ENCODE peak calls at places on chromosomes 12 and 14, in four cellular contexts. E is MM.1S, Q is GM23248, B is H9. W is an unnamed sample.

GRCh38 chr12:52127683-52128450 is 48.4 kb downstream of the SMIM41 start:
- DNase-seq in Q (no peak), E (no peak), B (no peak), W (no peak)

GRCh38 chr12:7439579-7440505 is 4.1 kb downstream of the CD163L1 start:
- DNase-seq in B (peak), Q (peak), E (no peak), W (no peak)

GRCh38 chr14:75559451-75560187 is 18.8 kb upstream of the FLVCR2 start:
- DNase-seq in B (no peak), Q (peak), E (peak), W (no peak)

GRCh38 chr14:93007225-93007997 is 84.5 kb downstream of the CHGA start:
- DNase-seq in Q (peak), E (no peak), B (no peak), W (no peak)

GRCh38 chr14:100285021-100285912 is 21.0 kb downstream of the SLC25A29 start:
- DNase-seq in E (peak), B (peak), Q (peak), W (peak)

GRCh38 chr12:12985817-12986408 is 14.2 kb downstream of the HEBP1 start:
- DNase-seq in B (peak), Q (peak), E (no peak), W (peak)

GRCh38 chr14:70601162-70601561 is 707 bp upstream of the MED6 start:
- DNase-seq in E (no peak), Q (peak), B (no peak), W (no peak)

GRCh38 chr14:88841741-88842140 is 17.3 kb downstream of the TTC8 start:
- DNase-seq in E (no peak), B (no peak), Q (peak), W (no peak)

GRCh38 chr12:12624479-12625120 is 12.9 kb downstream of the CREBL2 start:
- DNase-seq in Q (no peak), B (no peak), E (no peak), W (no peak)

GRCh38 chr12:71565568-71565967 is 98.1 kb downstream of the ZFC3H1 start:
- DNase-seq in E (no peak), Q (no peak), B (no peak), W (no peak)

GRCh38 chr14:101556566-101557320 is 4.6 kb upstream of the DIO3 start:
- DNase-seq in E (no peak), B (no peak), Q (no peak), W (no peak)

GRCh38 chr14:68666206-68666730 is 126.6 kb downstream of the ZFP36L1 start:
- DNase-seq in E (no peak), B (no peak), Q (peak), W (no peak)

GRCh38 chr12:69651922-69652321 is 41.2 kb upstream of the LRRC10 start:
- DNase-seq in Q (no peak), B (no peak), E (no peak), W (no peak)

GRCh38 chr12:79638490-79638889 is 52.3 kb downstream of the PAWR start:
- DNase-seq in E (no peak), Q (no peak), B (no peak), W (no peak)

GRCh38 chr12:754871-755562 is 2.6 kb downstream of the WNK1 start:
- DNase-seq in Q (peak), E (peak), B (no peak), W (peak)

GRCh38 chr14:103898711-103899110 is 29.5 kb upstream of the TDRD9 start:
- DNase-seq in Q (no peak), B (no peak), E (no peak), W (no peak)

GRCh38 chr14:102314242-102315011 is 5.1 kb upstream of the ZNF839 start:
- DNase-seq in E (peak), Q (peak), B (peak), W (peak)

GRCh38 chr12:95216704-95217376 is 427 bp downstream of the FGD6 start:
- DNase-seq in E (peak), Q (no peak), B (no peak), W (peak)

GRCh38 chr12:52076811-52077210 is 2.7 kb upstream of the SMIM41 start:
- DNase-seq in E (no peak), B (no peak), Q (no peak), W (no peak)

GRCh38 chr12:98821849-98822248 is 176.8 kb downstream of the APAF1 start:
- DNase-seq in B (no peak), E (no peak), Q (no peak), W (no peak)

GRCh38 chr12:93549174-93549573 is 23.3 kb upstream of the SOCS2 start:
- DNase-seq in E (no peak), B (no peak), Q (no peak), W (no peak)

GRCh38 chr14:94173471-94173884 is 644 bp upstream of the PPP4R4 start:
- DNase-seq in B (no peak), E (no peak), Q (no peak), W (no peak)

DNA sequence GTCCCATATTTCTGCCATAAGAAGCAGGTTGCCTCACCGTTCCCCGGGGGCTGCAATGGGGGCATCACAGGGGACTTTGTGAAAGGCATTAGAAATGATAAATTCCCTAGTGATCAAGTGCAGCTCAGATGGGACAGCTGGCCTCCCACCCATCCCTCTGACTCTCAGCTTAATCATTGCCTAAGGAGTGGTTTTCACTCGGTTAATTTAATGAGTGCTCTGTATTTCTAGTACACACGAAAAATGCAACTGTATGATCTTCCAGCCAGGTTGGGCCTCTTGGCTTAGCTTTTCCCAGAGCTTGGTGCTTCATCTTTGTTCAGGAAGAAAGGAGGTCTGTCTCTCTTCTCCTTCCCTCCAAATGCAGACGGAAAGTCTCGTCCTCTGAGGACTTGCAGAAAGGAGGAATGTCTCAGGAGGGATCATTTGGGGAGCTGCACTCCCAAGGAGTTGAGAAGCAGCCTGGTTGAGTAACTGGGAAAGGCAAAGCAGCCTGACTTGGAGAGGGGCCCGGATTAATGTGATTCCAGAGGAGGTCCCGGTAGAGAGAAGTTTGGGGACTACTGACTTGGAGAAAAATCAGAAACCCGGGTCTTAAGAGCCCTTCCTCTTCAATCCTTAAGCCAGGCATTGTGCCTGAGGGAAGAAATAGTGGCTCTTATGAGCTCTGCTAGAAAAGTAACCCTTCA is 7.2 kb downstream of the CD9 start:
- DNase-seq in Q (peak), E (no peak), B (no peak), W (no peak)
- H2AFZ ChIP-seq in Q (peak), E (no peak), B (no peak), W (no peak)

GRCh38 chr14:24310387-24310665 is 386 bp downstream of the LTB4R2 start:
- DNase-seq in B (no peak), E (no peak), Q (no peak), W (no peak)

GRCh38 chr14:24311837-24312615 is 724 bp downstream of the LTB4R start:
- DNase-seq in Q (peak), B (no peak), E (no peak), W (no peak)

GRCh38 chr14:24309538-24310386 is at the start of gene LTB4R2:
- DNase-seq in B (no peak), Q (no peak), E (no peak), W (no peak)

GRCh38 chr14:24312736-24313507 is 1.6 kb downstream of the LTB4R start:
- DNase-seq in B (no peak), Q (no peak), E (peak), W (no peak)

DNA sequence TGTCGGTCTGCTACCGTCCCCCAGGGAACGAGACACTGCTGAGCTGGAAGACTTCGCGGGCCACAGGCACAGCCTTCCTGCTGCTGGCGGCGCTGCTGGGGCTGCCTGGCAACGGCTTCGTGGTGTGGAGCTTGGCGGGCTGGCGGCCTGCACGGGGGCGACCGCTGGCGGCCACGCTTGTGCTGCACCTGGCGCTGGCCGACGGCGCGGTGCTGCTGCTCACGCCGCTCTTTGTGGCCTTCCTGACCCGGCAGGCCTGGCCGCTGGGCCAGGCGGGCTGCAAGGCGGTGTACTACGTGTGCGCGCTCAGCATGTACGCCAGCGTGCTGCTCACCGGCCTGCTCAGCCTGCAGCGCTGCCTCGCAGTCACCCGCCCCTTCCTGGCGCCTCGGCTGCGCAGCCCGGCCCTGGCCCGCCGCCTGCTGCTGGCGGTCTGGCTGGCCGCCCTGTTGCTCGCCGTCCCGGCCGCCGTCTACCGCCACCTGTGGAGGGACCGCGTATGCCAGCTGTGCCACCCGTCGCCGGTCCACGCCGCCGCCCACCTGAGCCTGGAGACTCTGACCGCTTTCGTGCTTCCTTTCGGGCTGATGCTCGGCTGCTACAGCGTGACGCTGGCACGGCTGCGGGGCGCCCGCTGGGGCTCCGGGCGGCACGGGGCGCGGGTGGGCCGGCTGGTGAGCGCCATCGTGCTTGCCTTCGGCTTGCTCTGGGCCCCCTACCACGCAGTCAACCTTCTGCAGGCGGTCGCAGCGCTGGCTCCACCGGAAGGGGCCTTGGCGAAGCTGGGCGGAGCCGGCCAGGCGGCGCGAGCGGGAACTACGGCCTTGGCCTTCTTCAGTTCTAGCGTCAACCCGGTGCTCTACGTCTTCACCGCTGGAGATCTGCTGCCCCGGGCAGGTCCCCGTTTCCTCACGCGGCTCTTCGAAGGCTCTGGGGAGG is at the start of gene LTB4R:
- DNase-seq in Q (peak), B (no peak), E (peak), W (peak)
- H2AFZ ChIP-seq in Q (peak), B (no peak), E (peak), W (no peak)

GRCh38 chr12:112458330-112458729 is 39.6 kb downstream of the PTPN11 start:
- DNase-seq in Q (no peak), B (no peak), E (no peak), W (no peak)
- H2AFZ ChIP-seq in Q (no peak), B (no peak), E (no peak), W (no peak)

DNA sequence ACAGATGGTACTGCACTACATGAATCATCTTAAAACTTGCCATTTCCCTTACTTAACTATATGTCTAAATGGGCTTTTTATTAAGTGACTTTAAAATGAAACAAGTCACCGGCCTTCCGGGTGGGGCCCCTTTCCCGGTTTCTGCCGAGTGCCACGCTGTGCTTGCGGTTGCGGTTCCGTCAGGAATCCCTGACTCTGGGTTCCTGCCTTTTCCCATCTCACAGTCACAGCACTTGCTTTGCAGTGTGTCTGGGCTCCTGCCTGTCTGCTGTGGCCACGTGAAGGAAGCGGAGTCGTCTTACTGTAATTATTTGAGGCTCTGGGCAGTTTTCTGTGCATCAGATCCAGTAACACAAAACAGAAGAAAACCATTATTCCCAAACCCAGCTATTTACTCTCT is 44.0 kb upstream of the FRMD6 start:
- DNase-seq in B (no peak), Q (peak), E (no peak), W (no peak)
- H2AFZ ChIP-seq in B (no peak), Q (no peak), E (peak), W (no peak)

DNA sequence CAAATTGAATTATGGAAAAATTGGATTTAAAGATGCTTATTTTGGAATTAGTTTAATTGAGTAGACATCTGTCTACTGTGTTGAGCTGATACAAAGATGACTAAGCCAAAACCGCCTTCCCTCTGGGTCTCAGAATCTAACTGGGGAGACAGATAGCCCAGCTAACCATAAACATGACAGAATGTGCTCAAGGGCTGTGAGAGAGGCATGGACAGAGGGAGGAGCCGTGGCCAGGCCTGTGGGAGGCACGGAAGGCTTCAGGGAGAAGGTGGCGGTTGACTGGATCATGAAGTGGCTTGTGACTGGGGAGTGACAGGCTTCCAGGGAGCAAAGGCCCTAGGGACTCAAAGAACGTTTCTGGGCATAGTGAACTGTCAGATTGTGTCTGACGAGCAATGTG is 74.6 kb downstream of the DACT1 start:
- DNase-seq in E (no peak), Q (no peak), B (no peak), W (no peak)
- H2AFZ ChIP-seq in E (no peak), Q (no peak), B (no peak), W (no peak)

GRCh38 chr14:64504310-64504896 is at the start of gene ZBTB1:
- DNase-seq in B (peak), E (peak), Q (peak), W (peak)

GRCh38 chr14:64503434-64504309 is at the start of gene ZBTB25:
- DNase-seq in Q (peak), E (peak), B (peak), W (peak)

GRCh38 chr14:64501326-64502171 is 2.1 kb downstream of the ZBTB25 start:
- DNase-seq in Q (peak), B (no peak), E (no peak), W (peak)

GRCh38 chr14:64502476-64503183 is 1.0 kb downstream of the ZBTB25 start:
- DNase-seq in Q (no peak), E (peak), B (no peak), W (peak)

DNA sequence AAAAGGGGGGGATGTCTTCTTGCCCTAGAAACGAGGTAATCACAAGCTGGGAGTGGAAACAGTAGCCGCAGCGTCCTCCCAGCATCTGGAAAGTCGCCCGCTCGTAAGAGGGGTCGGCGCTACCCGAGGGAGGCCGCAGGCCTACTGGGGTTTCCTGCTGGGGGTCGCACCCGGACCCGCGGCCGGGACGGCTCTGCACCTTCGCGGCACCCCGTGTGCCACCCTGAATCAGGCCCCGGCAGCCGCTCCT is 529 bp downstream of the ZBTB25 start:
- DNase-seq in E (no peak), Q (peak), B (no peak), W (no peak)
- H2AFZ ChIP-seq in E (peak), Q (peak), B (no peak), W (peak)

DNA sequence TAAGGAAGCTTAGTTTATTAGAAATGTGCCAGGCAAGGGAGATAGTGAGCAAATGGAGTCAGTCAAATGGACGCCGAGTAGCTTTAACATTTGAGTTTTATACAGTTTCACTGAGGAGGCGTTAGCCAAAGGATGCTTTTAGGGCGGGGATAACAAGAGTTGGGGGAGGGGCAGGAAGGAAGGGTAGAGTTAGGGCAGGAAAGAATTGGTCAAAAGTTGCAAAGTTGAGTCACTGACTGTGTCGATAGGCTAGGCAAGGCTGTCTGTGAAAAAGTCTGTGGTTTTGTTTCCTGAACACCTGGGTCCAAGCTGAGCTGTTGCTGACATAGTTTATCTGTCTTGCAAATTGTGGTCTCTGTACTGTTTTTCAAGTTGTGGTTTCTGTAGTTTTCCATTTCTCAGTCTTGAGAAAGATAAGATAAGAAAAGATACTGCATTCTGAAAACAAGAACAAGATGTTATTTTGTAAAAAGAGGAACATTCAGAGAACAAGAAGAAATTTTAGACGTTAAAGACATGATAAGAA is 62.6 kb upstream of the RESF1 start:
- DNase-seq in E (peak), Q (no peak), B (no peak), W (no peak)
- H2AFZ ChIP-seq in E (peak), Q (no peak), B (no peak), W (no peak)